ENCODE peak calls at places on chromosome 4, in six cellular contexts. One of them, this sample, is unnamed.

GRCh38 chr4:185524888-185525863 is 10.1 kb downstream of the PDLIM3 start:
- DNase-seq in astrocyte: peak; percentile 52
- DNase-seq in K562: no peak
- DNase-seq in A673: no peak
- DNase-seq in GM23248: no peak
- DNase-seq in keratinocyte: no peak
- DNase-seq in this sample: no peak

GRCh38 chr4:5980436-5981155 is 37.6 kb downstream of the C4orf50 start:
- DNase-seq in astrocyte: no peak
- DNase-seq in K562: no peak
- DNase-seq in A673: peak; percentile 76
- DNase-seq in GM23248: no peak
- DNase-seq in keratinocyte: no peak
- DNase-seq in this sample: no peak

GRCh38 chr4:153467154-153467896 is 1.2 kb downstream of the TMEM131L start:
- DNase-seq in astrocyte: no peak
- DNase-seq in K562: peak; percentile 66
- DNase-seq in A673: peak; percentile 20
- DNase-seq in GM23248: peak; percentile 34
- DNase-seq in keratinocyte: no peak
- DNase-seq in this sample: peak; percentile 60

GRCh38 chr4:119525771-119526712 is 102.6 kb downstream of the PDE5A start:
- DNase-seq in astrocyte: peak; percentile 60
- DNase-seq in K562: no peak
- DNase-seq in A673: no peak
- DNase-seq in GM23248: peak; percentile 35
- DNase-seq in keratinocyte: no peak
- DNase-seq in this sample: no peak

GRCh38 chr4:33369366-33369899 is 2649.3 kb downstream of the PCDH7 start:
- DNase-seq in astrocyte: peak; percentile 89
- DNase-seq in K562: no peak
- DNase-seq in A673: peak; percentile 30
- DNase-seq in GM23248: peak; percentile 58
- DNase-seq in keratinocyte: no peak
- DNase-seq in this sample: no peak

GRCh38 chr4:52950226-52950625 is 88.1 kb downstream of the RASL11B start:
- DNase-seq in astrocyte: no peak
- DNase-seq in K562: no peak
- DNase-seq in A673: no peak
- DNase-seq in GM23248: no peak
- DNase-seq in keratinocyte: no peak
- DNase-seq in this sample: no peak

GRCh38 chr4:151484396-151485102 is 75.6 kb downstream of the FHIP1A start:
- DNase-seq in astrocyte: peak; percentile 91
- DNase-seq in K562: no peak
- DNase-seq in A673: peak; percentile 52
- DNase-seq in GM23248: peak; percentile 88
- DNase-seq in keratinocyte: peak; percentile 9
- DNase-seq in this sample: no peak

GRCh38 chr4:115883251-115883650 is 769.8 kb upstream of the NDST4 start:
- DNase-seq in astrocyte: no peak
- DNase-seq in K562: no peak
- DNase-seq in A673: peak; percentile 84
- DNase-seq in GM23248: no peak
- DNase-seq in keratinocyte: no peak
- DNase-seq in this sample: no peak

GRCh38 chr4:169412046-169412445 is 141.3 kb upstream of the SH3RF1 start:
- DNase-seq in astrocyte: no peak
- DNase-seq in K562: no peak
- DNase-seq in A673: no peak
- DNase-seq in GM23248: no peak
- DNase-seq in keratinocyte: no peak
- DNase-seq in this sample: no peak

GRCh38 chr4:83255584-83255983 is 29.0 kb downstream of the COQ2 start:
- DNase-seq in astrocyte: peak; percentile 41
- DNase-seq in K562: no peak
- DNase-seq in A673: peak; percentile 65
- DNase-seq in GM23248: peak; percentile 37
- DNase-seq in keratinocyte: no peak
- DNase-seq in this sample: no peak

GRCh38 chr4:70195425-70195824 is at the start of gene ODAM:
- DNase-seq in astrocyte: no peak
- DNase-seq in K562: no peak
- DNase-seq in A673: no peak
- DNase-seq in GM23248: no peak
- DNase-seq in keratinocyte: no peak
- DNase-seq in this sample: no peak

GRCh38 chr4:42555828-42556227 is 101.1 kb downstream of the ATP8A1 start:
- DNase-seq in astrocyte: peak; percentile 16
- DNase-seq in K562: no peak
- DNase-seq in A673: no peak
- DNase-seq in GM23248: peak; percentile 47
- DNase-seq in keratinocyte: no peak
- DNase-seq in this sample: no peak

GRCh38 chr4:147328756-147329446 is 152.0 kb upstream of the EDNRA start:
- DNase-seq in astrocyte: no peak
- DNase-seq in K562: no peak
- DNase-seq in A673: no peak
- DNase-seq in GM23248: no peak
- DNase-seq in keratinocyte: no peak
- DNase-seq in this sample: no peak

GRCh38 chr4:145934434-145935047 is 4.1 kb downstream of the ZNF827 start:
- DNase-seq in astrocyte: no peak
- DNase-seq in K562: no peak
- DNase-seq in A673: no peak
- DNase-seq in GM23248: peak; percentile 6
- DNase-seq in keratinocyte: no peak
- DNase-seq in this sample: no peak

GRCh38 chr4:129384974-129385373 is 289.0 kb downstream of the C4orf33 start:
- DNase-seq in astrocyte: no peak
- DNase-seq in K562: no peak
- DNase-seq in A673: no peak
- DNase-seq in GM23248: no peak
- DNase-seq in keratinocyte: peak; percentile 15
- DNase-seq in this sample: no peak

GRCh38 chr4:18022572-18023039 is 1.1 kb upstream of the LCORL start:
- DNase-seq in astrocyte: no peak
- DNase-seq in K562: no peak
- DNase-seq in A673: no peak
- DNase-seq in GM23248: peak; percentile 24
- DNase-seq in keratinocyte: no peak
- DNase-seq in this sample: no peak

GRCh38 chr4:148238797-148239196 is 203.4 kb downstream of the NR3C2 start:
- DNase-seq in astrocyte: no peak
- DNase-seq in K562: no peak
- DNase-seq in A673: no peak
- DNase-seq in GM23248: no peak
- DNase-seq in keratinocyte: no peak
- DNase-seq in this sample: no peak

GRCh38 chr4:1596393-1596792 is 87.7 kb downstream of the FAM53A start:
- DNase-seq in astrocyte: no peak
- DNase-seq in K562: no peak
- DNase-seq in A673: no peak
- DNase-seq in GM23248: no peak
- DNase-seq in keratinocyte: no peak
- DNase-seq in this sample: no peak

GRCh38 chr4:184100297-184100885 is 117.3 kb downstream of the ENPP6 start:
- DNase-seq in astrocyte: no peak
- DNase-seq in K562: peak; percentile 71
- DNase-seq in A673: no peak
- DNase-seq in GM23248: no peak
- DNase-seq in keratinocyte: no peak
- DNase-seq in this sample: peak; percentile 27

DNA sequence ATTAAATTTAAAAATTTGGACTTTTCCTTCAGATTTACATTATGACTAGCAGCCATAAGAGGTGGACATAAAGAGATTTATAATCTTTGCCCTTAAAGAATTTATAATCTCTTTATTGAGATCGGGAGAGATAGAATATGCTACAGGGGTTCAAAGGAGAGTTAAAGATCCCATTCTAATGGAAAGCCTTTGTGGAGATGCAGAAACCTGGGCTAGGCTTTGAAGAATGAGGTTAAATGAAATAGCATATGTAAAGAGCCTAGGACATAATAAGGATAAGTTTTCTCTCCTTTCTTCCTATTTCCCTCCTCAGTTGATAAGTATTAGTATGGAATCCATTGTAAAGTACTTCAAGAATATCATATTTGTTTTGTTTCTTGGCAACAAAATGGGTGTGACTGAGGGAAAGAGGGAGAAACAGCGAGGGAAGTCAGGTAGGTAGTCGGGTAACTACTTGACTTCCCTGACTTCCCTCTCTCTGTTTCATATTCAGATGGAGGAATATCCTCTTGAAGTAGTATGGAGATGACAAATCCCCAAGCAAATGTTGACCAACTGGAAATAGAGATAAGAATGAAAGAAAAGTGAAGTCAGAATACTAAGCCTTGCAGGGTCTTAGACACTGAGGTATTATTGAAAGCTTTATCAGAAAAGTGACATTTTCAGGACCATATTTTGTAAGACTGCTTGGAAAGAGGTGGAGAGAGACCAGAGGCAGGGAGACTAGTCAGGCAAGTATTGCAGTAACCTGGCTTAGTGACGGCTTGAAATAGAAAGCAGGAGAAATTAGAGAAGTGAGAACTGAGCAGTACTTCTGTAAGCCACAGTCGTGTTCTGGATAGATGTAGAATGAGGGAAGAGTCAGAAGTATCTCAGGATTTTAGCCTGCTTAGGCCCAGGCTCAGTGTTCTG is 82.9 kb downstream of the PDLIM5 start:
- DNase-seq in astrocyte: no peak
- DNase-seq in K562: peak; percentile 55
- DNase-seq in A673: no peak
- DNase-seq in GM23248: no peak
- DNase-seq in keratinocyte: no peak
- DNase-seq in this sample: no peak
- H3K4me1 ChIP-seq in astrocyte: peaks cover 39% of the 10 kb centered on the region
- H3K4me1 ChIP-seq in K562: peaks cover 48% of the 10 kb centered on the region
- H3K4me1 ChIP-seq in A673: peaks cover 87% of the 10 kb centered on the region
- H3K4me1 ChIP-seq in GM23248: peaks cover 16% of the 10 kb centered on the region
- H3K4me1 ChIP-seq in keratinocyte: peaks cover 46% of the 10 kb centered on the region
- H3K4me1 ChIP-seq in this sample: no peaks in the 10 kb centered on the region

DNA sequence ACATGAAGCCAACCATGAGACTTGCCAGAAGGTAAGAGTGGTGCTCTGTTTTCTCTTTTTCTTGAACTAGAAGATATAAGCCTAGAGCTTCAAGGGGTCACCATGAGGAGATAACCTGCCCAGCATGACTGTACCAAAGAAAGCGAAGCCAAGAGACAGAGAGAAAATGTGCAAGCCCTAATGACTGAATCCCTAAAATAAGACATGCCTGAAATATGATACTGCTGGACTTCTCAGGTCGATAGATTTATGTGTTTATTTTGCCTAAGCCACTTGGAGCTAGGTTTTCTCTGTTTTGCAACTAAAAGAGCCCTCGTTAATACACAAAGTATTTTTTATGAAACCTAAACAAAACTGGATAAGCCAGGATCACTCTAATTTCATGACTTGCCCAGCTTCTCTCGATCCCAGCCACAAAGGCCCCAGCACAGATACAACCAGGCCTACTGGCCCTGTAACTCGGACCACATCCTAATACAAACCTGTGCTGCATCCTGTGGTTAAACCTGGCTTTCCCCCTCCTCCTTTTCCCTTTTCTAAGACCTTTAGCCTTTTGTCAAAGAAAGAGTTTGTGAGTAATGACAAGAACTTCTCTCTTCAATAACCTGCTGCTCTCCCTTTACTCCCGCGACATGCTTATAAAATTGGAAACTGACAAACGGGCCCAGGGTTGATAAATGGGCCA is 185.8 kb downstream of the APBB2 start:
- DNase-seq in astrocyte: peak; percentile 52
- DNase-seq in K562: no peak
- DNase-seq in A673: no peak
- DNase-seq in GM23248: peak; percentile 9
- DNase-seq in keratinocyte: no peak
- DNase-seq in this sample: no peak
- H3K4me3 ChIP-seq in astrocyte: no peak overlapping the region
- H3K4me3 ChIP-seq in K562: no peak overlapping the region
- H3K4me3 ChIP-seq in A673: no peak overlapping the region
- H3K4me3 ChIP-seq in GM23248: no peak overlapping the region
- H3K4me3 ChIP-seq in keratinocyte: no peak overlapping the region
- H3K4me3 ChIP-seq in this sample: no peak overlapping the region

GRCh38 chr4:80185787-80186548 is 11.3 kb upstream of the PRDM8 start:
- DNase-seq in astrocyte: no peak
- DNase-seq in K562: no peak
- DNase-seq in A673: no peak
- DNase-seq in GM23248: peak; percentile 44
- DNase-seq in keratinocyte: no peak
- DNase-seq in this sample: no peak

GRCh38 chr4:80182237-80182866 is 15.0 kb upstream of the PRDM8 start:
- DNase-seq in astrocyte: no peak
- DNase-seq in K562: no peak
- DNase-seq in A673: no peak
- DNase-seq in GM23248: peak; percentile 13
- DNase-seq in keratinocyte: no peak
- DNase-seq in this sample: no peak

GRCh38 chr4:80184791-80185756 is 12.2 kb upstream of the PRDM8 start:
- DNase-seq in astrocyte: no peak
- DNase-seq in K562: no peak
- DNase-seq in A673: no peak
- DNase-seq in GM23248: peak; percentile 72
- DNase-seq in keratinocyte: no peak
- DNase-seq in this sample: peak; percentile 58

GRCh38 chr4:80183196-80184052 is 13.9 kb upstream of the PRDM8 start:
- DNase-seq in astrocyte: no peak
- DNase-seq in K562: no peak
- DNase-seq in A673: no peak
- DNase-seq in GM23248: peak; percentile 44
- DNase-seq in keratinocyte: no peak
- DNase-seq in this sample: no peak

GRCh38 chr4:80184053-80184790 is 13.1 kb upstream of the PRDM8 start:
- DNase-seq in astrocyte: peak; percentile 57
- DNase-seq in K562: no peak
- DNase-seq in A673: peak; percentile 63
- DNase-seq in GM23248: peak; percentile 93
- DNase-seq in keratinocyte: no peak
- DNase-seq in this sample: peak; percentile 88
- TF ChIP-seq EZH2 in astrocyte: no peak
- TF ChIP-seq EZH2 in K562: no peak
- TF ChIP-seq EZH2 in A673: no peak
- TF ChIP-seq EZH2 in GM23248: no peak
- TF ChIP-seq EZH2 in keratinocyte: no peak
- TF ChIP-seq EZH2 in this sample: no peak

GRCh38 chr4:15652191-15652590 is 3.0 kb downstream of the FBXL5 start:
- DNase-seq in astrocyte: peak; percentile 3
- DNase-seq in K562: no peak
- DNase-seq in A673: no peak
- DNase-seq in GM23248: peak; percentile 16
- DNase-seq in keratinocyte: no peak
- DNase-seq in this sample: no peak

GRCh38 chr4:15651682-15652081 is 3.5 kb downstream of the FBXL5 start:
- DNase-seq in astrocyte: no peak
- DNase-seq in K562: no peak
- DNase-seq in A673: no peak
- DNase-seq in GM23248: peak; percentile 9
- DNase-seq in keratinocyte: no peak
- DNase-seq in this sample: peak; percentile 22

GRCh38 chr4:15649914-15650545 is 5.1 kb downstream of the FBXL5 start:
- DNase-seq in astrocyte: peak; percentile 30
- DNase-seq in K562: peak; percentile 51
- DNase-seq in A673: peak; percentile 87
- DNase-seq in GM23248: peak; percentile 70
- DNase-seq in keratinocyte: no peak
- DNase-seq in this sample: peak; percentile 83

GRCh38 chr4:15653430-15653829 is 1.7 kb downstream of the FBXL5 start:
- DNase-seq in astrocyte: no peak
- DNase-seq in K562: no peak
- DNase-seq in A673: no peak
- DNase-seq in GM23248: no peak
- DNase-seq in keratinocyte: no peak
- DNase-seq in this sample: no peak

GRCh38 chr4:15648600-15648999 is 6.6 kb downstream of the FBXL5 start:
- DNase-seq in astrocyte: no peak
- DNase-seq in K562: no peak
- DNase-seq in A673: no peak
- DNase-seq in GM23248: no peak
- DNase-seq in keratinocyte: no peak
- DNase-seq in this sample: no peak
- H3K4me1 ChIP-seq in astrocyte: peaks cover 16% of the 10 kb centered on the region
- H3K4me1 ChIP-seq in K562: peaks cover 15% of the 10 kb centered on the region
- H3K4me1 ChIP-seq in A673: peaks cover 36% of the 10 kb centered on the region
- H3K4me1 ChIP-seq in GM23248: peaks cover 40% of the 10 kb centered on the region
- H3K4me1 ChIP-seq in keratinocyte: peaks cover 24% of the 10 kb centered on the region
- H3K4me1 ChIP-seq in this sample: peaks cover 49% of the 10 kb centered on the region

This sample was measured in DND-41.